ENCODE peak calls at places on chromosome 11, in six cellular contexts. One of them, this sample, is unnamed.

GRCh38 chr11:13316528-13316961 is 39.0 kb downstream of the BMAL1 start:
- DNase-seq in mesenchymal stem cell: no peak
- DNase-seq in IMR-90: peak; percentile 55
- DNase-seq in H9: no peak
- DNase-seq in H1: no peak
- DNase-seq in trophoblast cell: no peak
- DNase-seq in this sample: no peak

GRCh38 chr11:129696309-129696989 is 119.2 kb upstream of the TMEM45B start:
- DNase-seq in mesenchymal stem cell: no peak
- DNase-seq in IMR-90: no peak
- DNase-seq in H9: no peak
- DNase-seq in H1: no peak
- DNase-seq in trophoblast cell: no peak
- DNase-seq in this sample: no peak

GRCh38 chr11:47177229-47177845 is 658 bp upstream of the ARFGAP2 start:
- DNase-seq in mesenchymal stem cell: peak; percentile 88
- DNase-seq in IMR-90: peak; percentile 74
- DNase-seq in H9: peak; percentile 74
- DNase-seq in H1: peak; percentile 86
- DNase-seq in trophoblast cell: peak; percentile 69
- DNase-seq in this sample: peak; percentile 71

GRCh38 chr11:130979386-130979972 is 63.2 kb upstream of the SNX19 start:
- DNase-seq in mesenchymal stem cell: peak; percentile 34
- DNase-seq in IMR-90: peak; percentile 61
- DNase-seq in H9: no peak
- DNase-seq in H1: no peak
- DNase-seq in trophoblast cell: peak; percentile 51
- DNase-seq in this sample: no peak

GRCh38 chr11:92227233-92227593 is 2.6 kb downstream of the FAT3 start:
- DNase-seq in mesenchymal stem cell: no peak
- DNase-seq in IMR-90: no peak
- DNase-seq in H9: peak; percentile 44
- DNase-seq in H1: no peak
- DNase-seq in trophoblast cell: no peak
- DNase-seq in this sample: peak; percentile 59

GRCh38 chr11:1827095-1827797 is 7.5 kb upstream of the SYT8 start:
- DNase-seq in mesenchymal stem cell: peak; percentile 50
- DNase-seq in IMR-90: peak; percentile 65
- DNase-seq in H9: no peak
- DNase-seq in H1: no peak
- DNase-seq in trophoblast cell: no peak
- DNase-seq in this sample: no peak

GRCh38 chr11:118221419-118221818 is 3.4 kb downstream of the JAML start:
- DNase-seq in mesenchymal stem cell: no peak
- DNase-seq in IMR-90: no peak
- DNase-seq in H9: no peak
- DNase-seq in H1: no peak
- DNase-seq in trophoblast cell: no peak
- DNase-seq in this sample: no peak

GRCh38 chr11:14969922-14970323 is 2.2 kb downstream of the CALCA start:
- DNase-seq in mesenchymal stem cell: peak; percentile 28
- DNase-seq in IMR-90: peak; percentile 7
- DNase-seq in H9: peak; percentile 92
- DNase-seq in H1: peak; percentile 95
- DNase-seq in trophoblast cell: peak; percentile 48
- DNase-seq in this sample: peak; percentile 63

GRCh38 chr11:115806056-115806455 is 301.8 kb upstream of the CADM1 start:
- DNase-seq in mesenchymal stem cell: no peak
- DNase-seq in IMR-90: no peak
- DNase-seq in H9: no peak
- DNase-seq in H1: no peak
- DNase-seq in trophoblast cell: no peak
- DNase-seq in this sample: no peak

GRCh38 chr11:288328-289144 is at the start of gene PGGHG:
- DNase-seq in mesenchymal stem cell: peak; percentile 56
- DNase-seq in IMR-90: no peak
- DNase-seq in H9: peak; percentile 33
- DNase-seq in H1: peak; percentile 75
- DNase-seq in trophoblast cell: peak; percentile 79
- DNase-seq in this sample: no peak

GRCh38 chr11:118109231-118109630 is 22.5 kb upstream of the SMIM35 start:
- DNase-seq in mesenchymal stem cell: no peak
- DNase-seq in IMR-90: peak; percentile 4
- DNase-seq in H9: no peak
- DNase-seq in H1: no peak
- DNase-seq in trophoblast cell: peak; percentile 87
- DNase-seq in this sample: no peak

GRCh38 chr11:62792193-62792575 is 378 bp upstream of the TMEM223 start:
- DNase-seq in mesenchymal stem cell: peak; percentile 76
- DNase-seq in IMR-90: peak; percentile 18
- DNase-seq in H9: peak; percentile 52
- DNase-seq in H1: peak; percentile 51
- DNase-seq in trophoblast cell: no peak
- DNase-seq in this sample: no peak

GRCh38 chr11:19072464-19072863 is 11.9 kb upstream of the MRGPRX2 start:
- DNase-seq in mesenchymal stem cell: no peak
- DNase-seq in IMR-90: no peak
- DNase-seq in H9: no peak
- DNase-seq in H1: no peak
- DNase-seq in trophoblast cell: no peak
- DNase-seq in this sample: no peak

GRCh38 chr11:19076744-19077589 is 16.4 kb upstream of the MRGPRX2 start:
- DNase-seq in mesenchymal stem cell: peak; percentile 57
- DNase-seq in IMR-90: peak; percentile 19
- DNase-seq in H9: peak; percentile 71
- DNase-seq in H1: peak; percentile 91
- DNase-seq in trophoblast cell: peak; percentile 87
- DNase-seq in this sample: peak; percentile 59

GRCh38 chr11:19073454-19074415 is 13.2 kb upstream of the MRGPRX2 start:
- DNase-seq in mesenchymal stem cell: no peak
- DNase-seq in IMR-90: no peak
- DNase-seq in H9: peak; percentile 76
- DNase-seq in H1: peak; percentile 46
- DNase-seq in trophoblast cell: peak; percentile 37
- DNase-seq in this sample: no peak

GRCh38 chr11:19077965-19078364 is 17.4 kb upstream of the MRGPRX2 start:
- DNase-seq in mesenchymal stem cell: no peak
- DNase-seq in IMR-90: no peak
- DNase-seq in H9: no peak
- DNase-seq in H1: no peak
- DNase-seq in trophoblast cell: no peak
- DNase-seq in this sample: no peak

DNA sequence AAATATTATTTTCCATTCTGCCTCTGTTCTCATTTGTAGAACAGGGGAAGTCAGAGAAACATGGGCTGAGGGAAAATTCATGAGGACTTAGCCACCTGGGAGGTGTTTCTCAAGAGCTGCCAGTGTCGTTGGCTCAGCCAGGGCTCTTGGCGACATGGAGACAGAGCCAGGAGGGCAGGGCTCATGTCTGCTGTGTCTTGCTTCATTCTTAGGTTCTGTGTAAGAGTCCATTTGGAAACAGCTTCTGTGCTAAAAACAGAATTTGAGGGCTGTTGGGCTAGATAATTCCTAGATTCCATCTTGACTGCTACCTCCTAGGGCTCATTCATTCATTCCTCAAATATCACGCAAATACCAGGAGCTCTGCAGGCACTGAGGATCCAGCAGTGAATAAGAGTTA is 15.1 kb upstream of the MRGPRX2 start:
- DNase-seq in mesenchymal stem cell: no peak
- DNase-seq in IMR-90: no peak
- DNase-seq in H9: no peak
- DNase-seq in H1: no peak
- DNase-seq in trophoblast cell: peak; percentile 94
- DNase-seq in this sample: no peak
- H3K14ac ChIP-seq in mesenchymal stem cell: no peak overlapping the region
- H3K14ac ChIP-seq in IMR-90: no peak overlapping the region
- H3K14ac ChIP-seq in H9: no peak overlapping the region
- H3K14ac ChIP-seq in H1: no peak overlapping the region
- H3K14ac ChIP-seq in trophoblast cell: no peak overlapping the region
- H3K14ac ChIP-seq in this sample: no peak overlapping the region

DNA sequence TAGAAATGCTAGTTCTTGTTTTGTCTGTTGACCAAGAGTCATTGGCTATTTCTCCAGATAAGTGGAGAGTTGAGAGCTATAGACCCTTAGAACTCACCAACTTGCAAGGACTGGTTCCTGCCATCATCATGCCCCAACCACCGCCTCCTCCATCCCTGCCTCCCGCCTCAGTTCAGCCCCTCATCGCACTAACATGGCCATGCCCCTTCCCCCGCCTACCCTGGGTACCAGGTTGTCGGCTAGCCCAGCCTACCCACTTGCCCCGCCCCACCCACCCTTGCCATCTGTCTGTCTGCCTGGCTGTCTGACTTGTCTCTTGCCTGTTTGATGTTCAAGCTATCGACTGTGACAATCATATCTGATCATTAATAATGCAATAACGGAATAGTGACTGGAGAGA is 154.1 kb downstream of the TRIM29 start:
- DNase-seq in mesenchymal stem cell: no peak
- DNase-seq in IMR-90: no peak
- DNase-seq in H9: no peak
- DNase-seq in H1: no peak
- DNase-seq in trophoblast cell: no peak
- DNase-seq in this sample: no peak
- H3K27me3 ChIP-seq in mesenchymal stem cell: peaks cover 74% of the 10 kb centered on the region
- H3K27me3 ChIP-seq in IMR-90: peaks cover 30% of the 10 kb centered on the region
- H3K27me3 ChIP-seq in H9: no peaks in the 10 kb centered on the region
- H3K27me3 ChIP-seq in H1: no peaks in the 10 kb centered on the region
- H3K27me3 ChIP-seq in trophoblast cell: no peaks in the 10 kb centered on the region
- H3K27me3 ChIP-seq in this sample: no peaks in the 10 kb centered on the region

GRCh38 chr11:81970886-81971285 is 762.8 kb downstream of the FAM181B start:
- DNase-seq in mesenchymal stem cell: no peak
- DNase-seq in IMR-90: no peak
- DNase-seq in H9: no peak
- DNase-seq in H1: no peak
- DNase-seq in trophoblast cell: no peak
- DNase-seq in this sample: no peak

GRCh38 chr11:81979444-81979843 is 754.2 kb downstream of the FAM181B start:
- DNase-seq in mesenchymal stem cell: no peak
- DNase-seq in IMR-90: no peak
- DNase-seq in H9: no peak
- DNase-seq in H1: no peak
- DNase-seq in trophoblast cell: no peak
- DNase-seq in this sample: no peak

DNA sequence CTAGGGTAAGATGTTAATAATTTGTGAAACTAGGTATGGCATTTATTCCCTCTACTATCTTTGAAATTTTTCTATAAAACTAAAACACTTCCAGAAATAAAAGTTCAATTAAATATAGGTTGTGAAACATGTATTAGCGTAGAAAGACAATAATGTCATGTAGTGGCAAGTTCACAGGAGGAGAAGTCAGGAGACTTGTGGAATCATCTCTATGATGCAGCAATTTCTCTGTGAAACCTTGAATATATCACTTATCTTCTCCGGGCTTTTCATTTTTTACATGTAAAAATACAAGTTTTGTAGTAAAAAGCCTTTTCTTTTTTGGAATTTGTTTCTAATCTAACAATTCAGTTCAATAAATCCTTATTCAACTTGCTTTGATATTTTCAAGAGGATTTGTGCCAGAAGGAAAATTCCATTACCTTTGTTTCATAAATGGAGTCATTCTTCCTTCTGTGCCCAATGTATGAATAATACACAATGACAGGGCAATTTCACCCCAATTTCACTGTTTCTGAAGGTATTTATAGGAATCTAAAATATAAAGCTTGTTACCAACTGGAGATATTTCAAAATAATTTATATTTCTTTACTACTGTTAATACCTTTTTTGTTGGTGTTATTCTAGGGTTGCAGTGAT is 758.3 kb downstream of the FAM181B start:
- DNase-seq in mesenchymal stem cell: no peak
- DNase-seq in IMR-90: no peak
- DNase-seq in H9: no peak
- DNase-seq in H1: no peak
- DNase-seq in trophoblast cell: no peak
- DNase-seq in this sample: no peak
- H3K14ac ChIP-seq in mesenchymal stem cell: no peak overlapping the region
- H3K14ac ChIP-seq in IMR-90: no peak overlapping the region
- H3K14ac ChIP-seq in H9: no peak overlapping the region
- H3K14ac ChIP-seq in H1: no peak overlapping the region
- H3K14ac ChIP-seq in trophoblast cell: no peak overlapping the region
- H3K14ac ChIP-seq in this sample: no peak overlapping the region

GRCh38 chr11:134291196-134291595 is 15.0 kb downstream of the GLB1L3 start:
- DNase-seq in mesenchymal stem cell: no peak
- DNase-seq in IMR-90: no peak
- DNase-seq in H9: no peak
- DNase-seq in H1: no peak
- DNase-seq in trophoblast cell: peak; percentile 92
- DNase-seq in this sample: no peak
- H3K27me3 ChIP-seq in mesenchymal stem cell: peaks cover 29% of the 10 kb centered on the region
- H3K27me3 ChIP-seq in IMR-90: no peaks in the 10 kb centered on the region
- H3K27me3 ChIP-seq in H9: no peaks in the 10 kb centered on the region
- H3K27me3 ChIP-seq in H1: no peaks in the 10 kb centered on the region
- H3K27me3 ChIP-seq in trophoblast cell: no peaks in the 10 kb centered on the region
- H3K27me3 ChIP-seq in this sample: peaks cover 36% of the 10 kb centered on the region

GRCh38 chr11:3161309-3161708 is 3.8 kb downstream of the OSBPL5 start:
- DNase-seq in mesenchymal stem cell: peak; percentile 51
- DNase-seq in IMR-90: no peak
- DNase-seq in H9: no peak
- DNase-seq in H1: no peak
- DNase-seq in trophoblast cell: no peak
- DNase-seq in this sample: no peak

GRCh38 chr11:3163241-3163981 is 1.7 kb downstream of the OSBPL5 start:
- DNase-seq in mesenchymal stem cell: no peak
- DNase-seq in IMR-90: no peak
- DNase-seq in H9: no peak
- DNase-seq in H1: no peak
- DNase-seq in trophoblast cell: peak; percentile 65
- DNase-seq in this sample: no peak

GRCh38 chr11:3164138-3164539 is 971 bp downstream of the OSBPL5 start:
- DNase-seq in mesenchymal stem cell: no peak
- DNase-seq in IMR-90: no peak
- DNase-seq in H9: no peak
- DNase-seq in H1: no peak
- DNase-seq in trophoblast cell: no peak
- DNase-seq in this sample: no peak

GRCh38 chr11:3161720-3162409 is 3.2 kb downstream of the OSBPL5 start:
- DNase-seq in mesenchymal stem cell: no peak
- DNase-seq in IMR-90: no peak
- DNase-seq in H9: no peak
- DNase-seq in H1: no peak
- DNase-seq in trophoblast cell: no peak
- DNase-seq in this sample: no peak

GRCh38 chr11:3162410-3163240 is 2.5 kb downstream of the OSBPL5 start:
- DNase-seq in mesenchymal stem cell: no peak
- DNase-seq in IMR-90: no peak
- DNase-seq in H9: no peak
- DNase-seq in H1: no peak
- DNase-seq in trophoblast cell: no peak
- DNase-seq in this sample: no peak
- H3K14ac ChIP-seq in mesenchymal stem cell: no peak overlapping the region
- H3K14ac ChIP-seq in IMR-90: no peak overlapping the region
- H3K14ac ChIP-seq in H9: no peak overlapping the region
- H3K14ac ChIP-seq in H1: no peak overlapping the region
- H3K14ac ChIP-seq in trophoblast cell: no peak overlapping the region
- H3K14ac ChIP-seq in this sample: no peak overlapping the region

GRCh38 chr11:65781152-65781961 is 581 bp upstream of the AP5B1 start:
- DNase-seq in mesenchymal stem cell: no peak
- DNase-seq in IMR-90: no peak
- DNase-seq in H9: peak; percentile 70
- DNase-seq in H1: peak; percentile 82
- DNase-seq in trophoblast cell: peak; percentile 99
- DNase-seq in this sample: peak; percentile 63
- H3K27me3 ChIP-seq in mesenchymal stem cell: peaks cover 34% of the 10 kb centered on the region
- H3K27me3 ChIP-seq in IMR-90: peaks cover 32% of the 10 kb centered on the region
- H3K27me3 ChIP-seq in H9: peaks cover 16% of the 10 kb centered on the region
- H3K27me3 ChIP-seq in H1: peaks cover 13% of the 10 kb centered on the region
- H3K27me3 ChIP-seq in trophoblast cell: peaks cover 6% of the 10 kb centered on the region
- H3K27me3 ChIP-seq in this sample: peaks cover 32% of the 10 kb centered on the region